ENCODE peak calls at places on chromosomes 2 and 18, in five cellular contexts. T is RWPE1, R is fibroblast of pulmonary artery, N is endothelial cell of umbilical vein, Z is H9. Y is an unnamed sample.

GRCh38 chr18:57771183-57771582 is 31.9 kb downstream of the ATP8B1 start:
- DNase-seq in T (peak), R (peak), N (peak), Z (no peak), Y (no peak)

GRCh38 chr2:20302019-20302418 is 48.6 kb downstream of the PUM2 start:
- DNase-seq in T (no peak), R (no peak), N (no peak), Z (no peak), Y (no peak)

GRCh38 chr2:234795974-234796690 is 155.7 kb upstream of the SH3BP4 start:
- DNase-seq in T (no peak), R (no peak), N (no peak), Z (no peak), Y (no peak)

GRCh38 chr2:128281852-128282245 is 36.8 kb downstream of the HS6ST1 start:
- DNase-seq in T (no peak), R (no peak), N (no peak), Z (no peak), Y (peak)

GRCh38 chr18:402129-402528 is 98.4 kb downstream of the COLEC12 start:
- DNase-seq in T (no peak), R (no peak), N (no peak), Z (no peak), Y (no peak)

GRCh38 chr18:13611058-13611615 is 115.2 kb downstream of the FAM210A start:
- DNase-seq in T (no peak), R (peak), N (peak), Z (peak), Y (no peak)

GRCh38 chr18:57544958-57545661 is 41.4 kb downstream of the FECH start:
- DNase-seq in T (no peak), R (no peak), N (no peak), Z (no peak), Y (no peak)

GRCh38 chr18:3458378-3458777 is 8.4 kb downstream of the TGIF1 start:
- DNase-seq in T (no peak), R (no peak), N (no peak), Z (no peak), Y (no peak)

GRCh38 chr18:36724591-36725001 is 104.2 kb downstream of the TPGS2 start:
- DNase-seq in T (no peak), R (peak), N (no peak), Z (no peak), Y (no peak)

GRCh38 chr18:9613550-9614400 is 584 bp downstream of the PPP4R1 start:
- DNase-seq in T (peak), R (peak), N (peak), Z (peak), Y (peak)

GRCh38 chr2:46036929-46037328 is 260.3 kb upstream of the EPAS1 start:
- DNase-seq in T (no peak), R (peak), N (no peak), Z (no peak), Y (no peak)

GRCh38 chr2:109057686-109058085 is 68.7 kb upstream of the EDAR start:
- DNase-seq in T (no peak), R (no peak), N (no peak), Z (no peak), Y (no peak)

GRCh38 chr2:31060397-31060796 is 77.8 kb downstream of the GALNT14 start:
- DNase-seq in T (no peak), R (no peak), N (no peak), Z (no peak), Y (no peak)

GRCh38 chr18:24086082-24086481 is 52.8 kb upstream of the CABYR start:
- DNase-seq in T (no peak), R (no peak), N (no peak), Z (no peak), Y (no peak)

GRCh38 chr2:188601391-188601790 is 309.7 kb downstream of the GULP1 start:
- DNase-seq in T (no peak), R (no peak), N (no peak), Z (no peak), Y (no peak)

GRCh38 chr2:146572598-146572997 is 1272.2 kb upstream of the ACVR2A start:
- DNase-seq in T (no peak), R (peak), N (no peak), Z (no peak), Y (no peak)

GRCh38 chr2:108917526-108917925 is 71.5 kb downstream of the EDAR start:
- DNase-seq in T (no peak), R (no peak), N (no peak), Z (peak), Y (no peak)

GRCh38 chr2:184053326-184053725 is 545.0 kb upstream of the ZNF804A start:
- DNase-seq in T (peak), R (peak), N (peak), Z (no peak), Y (no peak)

GRCh38 chr2:24920813-24921441 is 890 bp upstream of the ADCY3 start:
- DNase-seq in T (no peak), R (no peak), N (peak), Z (no peak), Y (peak)

GRCh38 chr2:209499071-209499470 is 75.2 kb downstream of the MAP2 start:
- DNase-seq in T (no peak), R (no peak), N (no peak), Z (no peak), Y (no peak)

GRCh38 chr2:16012626-16013501 is 72.5 kb downstream of the MYCN start:
- DNase-seq in T (peak), R (no peak), N (no peak), Z (peak), Y (peak)

GRCh38 chr2:66544258-66544657 is 109.3 kb downstream of the MEIS1 start:
- DNase-seq in T (no peak), R (no peak), N (no peak), Z (no peak), Y (no peak)

GRCh38 chr18:62089174-62089573 is 97.7 kb downstream of the PIGN start:
- DNase-seq in T (no peak), R (no peak), N (no peak), Z (no peak), Y (no peak)

GRCh38 chr2:216345846-216346245 is 26.4 kb downstream of the MARCHF4 start:
- DNase-seq in T (no peak), R (no peak), N (no peak), Z (no peak), Y (no peak)

GRCh38 chr18:40917096-40917495 is 1037.9 kb upstream of the PIK3C3 start:
- DNase-seq in T (no peak), R (peak), N (no peak), Z (no peak), Y (no peak)

GRCh38 chr2:118806797-118807667 is 40.4 kb downstream of the EN1 start:
- DNase-seq in T (no peak), R (no peak), N (no peak), Z (no peak), Y (no peak)

GRCh38 chr2:55518846-55519167 is 711 bp upstream of the CFAP36 start:
- DNase-seq in T (peak), R (peak), N (no peak), Z (no peak), Y (no peak)

GRCh38 chr2:15563227-15564100 is 2.3 kb upstream of the NBAS start:
- DNase-seq in T (peak), R (no peak), N (no peak), Z (no peak), Y (no peak)

GRCh38 chr2:187580462-187581124 is 26.4 kb upstream of the TFPI start:
- DNase-seq in T (peak), R (peak), N (peak), Z (no peak), Y (no peak)

GRCh38 chr2:199985625-199986207 is 30.3 kb downstream of the MAIP1 start:
- DNase-seq in T (peak), R (peak), N (peak), Z (peak), Y (peak)

GRCh38 chr2:20930928-20931327 is 108.0 kb upstream of the LDAH start:
- DNase-seq in T (peak), R (peak), N (no peak), Z (no peak), Y (no peak)

GRCh38 chr18:23377669-23378469 is 75.2 kb upstream of the RIOK3 start:
- DNase-seq in T (peak), R (peak), N (peak), Z (no peak), Y (no peak)

GRCh38 chr2:88614497-88615157 is 12.6 kb downstream of the EIF2AK3 start:
- DNase-seq in T (no peak), R (no peak), N (no peak), Z (no peak), Y (no peak)

GRCh38 chr2:156098506-156098905 is 234.0 kb downstream of the NR4A2 start:
- DNase-seq in T (no peak), R (no peak), N (no peak), Z (no peak), Y (no peak)

GRCh38 chr2:43210467-43211303 is 15.7 kb downstream of the ZFP36L2 start:
- DNase-seq in T (no peak), R (peak), N (no peak), Z (no peak), Y (no peak)

GRCh38 chr2:203035879-203036470 is 21.3 kb downstream of the NBEAL1 start:
- DNase-seq in T (no peak), R (no peak), N (no peak), Z (no peak), Y (no peak)

GRCh38 chr2:162914161-162914560 is 75.6 kb upstream of the KCNH7 start:
- DNase-seq in T (no peak), R (no peak), N (no peak), Z (no peak), Y (no peak)

GRCh38 chr2:203803046-203803429 is 64.5 kb upstream of the CTLA4 start:
- DNase-seq in T (no peak), R (no peak), N (no peak), Z (no peak), Y (no peak)

GRCh38 chr2:222703866-222704265 is 32.4 kb downstream of the MOGAT1 start:
- DNase-seq in T (no peak), R (peak), N (peak), Z (no peak), Y (no peak)

GRCh38 chr18:48767090-48767670 is 183.6 kb downstream of the SMAD7 start:
- DNase-seq in T (no peak), R (peak), N (no peak), Z (no peak), Y (no peak)

GRCh38 chr18:48766487-48766886 is 184.3 kb downstream of the SMAD7 start:
- DNase-seq in T (no peak), R (no peak), N (no peak), Z (no peak), Y (no peak)

GRCh38 chr18:48770243-48770642 is 180.5 kb downstream of the SMAD7 start:
- DNase-seq in T (no peak), R (no peak), N (no peak), Z (no peak), Y (no peak)

GRCh38 chr18:48771641-48772380 is 179.0 kb downstream of the SMAD7 start:
- DNase-seq in T (no peak), R (no peak), N (peak), Z (no peak), Y (no peak)

DNA sequence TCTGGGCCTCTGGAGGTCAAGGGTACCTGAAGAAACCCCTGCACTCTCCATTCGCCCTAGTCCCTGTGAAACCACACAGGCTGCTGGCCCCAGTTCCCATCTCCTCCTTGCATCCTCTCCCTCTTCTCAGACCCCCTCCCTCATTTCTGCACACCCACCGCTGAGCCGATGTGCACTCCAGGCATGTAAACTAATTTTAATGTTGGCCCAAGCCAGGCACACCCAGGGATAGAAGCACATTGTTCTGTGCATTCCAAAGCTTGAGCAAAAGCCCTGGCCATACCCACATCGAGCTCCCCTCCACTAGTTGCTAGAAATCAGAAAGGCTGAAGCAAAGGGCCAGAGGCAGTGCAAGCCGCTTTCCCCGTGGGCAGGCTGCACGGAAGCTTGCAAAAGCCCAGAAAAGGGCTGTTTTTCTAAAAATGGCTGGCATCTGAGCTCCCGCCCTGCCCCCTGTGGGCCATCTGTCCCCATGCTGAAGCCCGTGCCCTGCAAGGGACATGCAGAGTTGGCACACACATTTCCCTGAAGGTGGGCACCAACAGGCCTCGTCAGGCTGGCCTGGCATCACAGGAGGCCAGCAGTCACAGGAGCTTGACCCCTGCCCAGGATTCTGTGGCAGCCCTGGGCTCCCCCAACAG is 181.6 kb downstream of the SMAD7 start:
- DNase-seq in T (no peak), R (no peak), N (no peak), Z (no peak), Y (no peak)
- TF ChIP-seq CTCF in T (no peak), R (no peak), N (no peak), Z (peak), Y (no peak)

GRCh38 chr2:127130421-127130820 is 23.5 kb upstream of the BIN1 start:
- DNase-seq in T (no peak), R (no peak), N (no peak), Z (no peak), Y (no peak)
- TF ChIP-seq CTCF in T (no peak), R (no peak), N (no peak), Z (no peak), Y (no peak)

GRCh38 chr2:233674995-233675394 is 3.3 kb downstream of the UGT1A9 start:
- DNase-seq in T (no peak), R (no peak), N (no peak), Z (no peak), Y (no peak)
- TF ChIP-seq CTCF in T (no peak), R (no peak), N (no peak), Z (peak), Y (peak)

GRCh38 chr2:73267008-73267407 is 17.3 kb downstream of the FBXO41 start:
- DNase-seq in T (no peak), R (no peak), N (no peak), Z (no peak), Y (no peak)

GRCh38 chr2:73269686-73270465 is 14.4 kb downstream of the FBXO41 start:
- DNase-seq in T (no peak), R (no peak), N (no peak), Z (no peak), Y (no peak)

GRCh38 chr2:73268368-73268830 is 15.9 kb downstream of the FBXO41 start:
- DNase-seq in T (no peak), R (no peak), N (no peak), Z (no peak), Y (no peak)

GRCh38 chr2:73266061-73266891 is 18.0 kb downstream of the FBXO41 start:
- DNase-seq in T (no peak), R (no peak), N (no peak), Z (no peak), Y (peak)

DNA sequence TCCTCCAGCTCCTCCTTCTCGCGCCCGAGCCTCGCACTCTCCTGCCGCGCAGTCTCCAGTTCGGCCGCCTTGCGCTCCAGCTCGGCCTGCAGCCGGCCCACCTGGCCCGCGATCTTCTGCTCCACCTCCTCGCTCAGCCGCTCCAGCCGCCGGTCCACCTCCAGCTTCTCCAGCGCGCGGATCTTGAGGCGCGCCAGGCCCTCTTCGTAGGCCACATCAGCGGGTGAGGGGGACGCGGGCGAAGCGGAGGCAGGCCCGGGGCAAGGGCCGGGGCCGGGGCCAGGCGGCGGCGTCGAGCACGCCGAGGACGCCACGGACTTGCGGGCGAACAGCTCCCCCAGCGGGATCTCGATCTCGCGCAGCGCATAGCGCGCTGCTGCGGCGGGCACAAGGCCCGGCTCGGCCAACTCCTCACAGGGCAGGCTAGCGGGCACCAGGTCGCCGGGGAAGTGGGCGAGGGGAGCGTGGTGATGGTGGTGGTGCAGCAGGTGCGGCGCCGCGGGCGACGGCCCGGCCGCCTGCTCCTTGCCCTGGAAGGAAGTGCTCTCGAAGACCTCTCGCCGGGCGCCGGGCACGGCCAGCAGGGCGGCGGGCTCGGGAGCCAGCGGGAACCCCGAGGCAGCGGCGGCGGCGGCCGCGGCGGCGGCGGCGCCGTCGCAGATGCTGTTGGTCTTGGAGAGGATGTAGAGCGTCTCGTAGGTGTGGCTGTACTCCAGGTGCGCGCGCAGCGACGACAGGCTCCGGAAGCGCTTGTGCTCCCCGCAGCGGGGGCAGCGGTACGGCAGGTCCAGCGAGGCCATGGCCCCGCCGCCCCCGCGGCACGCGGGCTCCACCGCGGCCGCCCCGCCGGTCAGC is 15.2 kb downstream of the FBXO41 start:
- DNase-seq in T (peak), R (peak), N (peak), Z (peak), Y (peak)
- TF ChIP-seq CTCF in T (peak), R (no peak), N (peak), Z (peak), Y (peak)

GRCh38 chr2:205934443-205934842 is 151.5 kb downstream of the INO80D start:
- DNase-seq in T (no peak), R (peak), N (no peak), Z (no peak), Y (no peak)
- TF ChIP-seq CTCF in T (no peak), R (peak), N (no peak), Z (peak), Y (peak)

GRCh38 chr2:197851451-197851850 is 47.1 kb downstream of the PLCL1 start:
- DNase-seq in T (no peak), R (no peak), N (no peak), Z (peak), Y (no peak)
- TF ChIP-seq CTCF in T (no peak), R (peak), N (no peak), Z (peak), Y (no peak)

GRCh38 chr2:58130238-58130637 is 83.6 kb downstream of the VRK2 start:
- DNase-seq in T (no peak), R (no peak), N (no peak), Z (no peak), Y (no peak)

GRCh38 chr2:58127111-58127510 is 80.5 kb downstream of the VRK2 start:
- DNase-seq in T (no peak), R (no peak), N (no peak), Z (no peak), Y (no peak)

GRCh38 chr2:58135861-58136260 is 89.3 kb downstream of the VRK2 start:
- DNase-seq in T (no peak), R (no peak), N (peak), Z (no peak), Y (no peak)

GRCh38 chr2:58133395-58133794 is 86.8 kb downstream of the VRK2 start:
- DNase-seq in T (no peak), R (peak), N (peak), Z (no peak), Y (no peak)

GRCh38 chr2:58131191-58132011 is 84.8 kb downstream of the VRK2 start:
- DNase-seq in T (no peak), R (peak), N (peak), Z (no peak), Y (no peak)
- TF ChIP-seq CTCF in T (no peak), R (peak), N (no peak), Z (peak), Y (no peak)

DNA sequence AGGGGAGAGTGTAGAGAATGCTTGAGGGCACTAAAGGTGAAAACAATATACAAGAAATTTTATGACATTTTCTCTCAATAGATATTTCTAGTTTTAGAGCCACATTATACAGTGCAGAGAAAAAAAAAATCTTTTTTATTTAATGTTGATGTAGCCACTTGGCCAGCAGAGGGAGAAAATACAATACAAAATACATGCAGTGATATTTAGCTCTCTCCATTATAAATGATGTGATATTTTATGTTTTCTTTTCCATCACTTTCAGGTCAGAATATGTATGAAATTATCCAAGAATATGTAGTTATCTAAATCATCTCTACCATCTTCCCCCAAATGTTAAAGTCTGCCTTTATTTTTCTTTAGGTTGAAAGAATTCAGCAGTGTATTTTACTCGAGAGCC is 533.6 kb upstream of the FSHR start:
- DNase-seq in T (no peak), R (peak), N (no peak), Z (no peak), Y (no peak)
- TF ChIP-seq CTCF in T (peak), R (peak), N (no peak), Z (peak), Y (peak)

GRCh38 chr18:54223568-54224241 is 764 bp downstream of the MBD2 start:
- DNase-seq in T (peak), R (peak), N (peak), Z (peak), Y (peak)
- TF ChIP-seq CTCF in T (no peak), R (no peak), N (no peak), Z (no peak), Y (no peak)

Y was measured in glutamatergic neuron.